ENCODE peak calls at places on chromosomes 2 and 18, in six cellular contexts. U, A, R, Y, X and J are unnamed samples.
A peak's percentile ranks its signal among the peaks of the same experiment; 100 is the strongest.

GRCh38 chr18:7902399-7902839 is 335.3 kb downstream of the PTPRM start:
- DNase-seq in U (peak; percentile 76), A (no peak), R (no peak), Y (peak; percentile 57), X (peak; percentile 51), J (peak; percentile 31)

GRCh38 chr2:61658841-61659780 is 121.0 kb upstream of the XPO1 start:
- DNase-seq in U (peak; percentile 71), A (no peak), R (no peak), Y (peak; percentile 61), X (no peak), J (peak; percentile 47)

GRCh38 chr18:60331890-60332289 is 40.7 kb downstream of the MC4R start:
- DNase-seq in U (no peak), A (peak; percentile 38), R (no peak), Y (no peak), X (no peak), J (no peak)

GRCh38 chr2:72271276-72271614 is 123.6 kb upstream of the CYP26B1 start:
- DNase-seq in U (no peak), A (no peak), R (no peak), Y (no peak), X (no peak), J (no peak)

GRCh38 chr2:181904022-181904632 is 12.6 kb downstream of the ITPRID2 start:
- DNase-seq in U (peak; percentile 68), A (no peak), R (no peak), Y (peak; percentile 72), X (no peak), J (peak; percentile 25)

GRCh38 chr2:110219496-110220192 is 7.3 kb upstream of the MTLN start:
- DNase-seq in U (peak; percentile 45), A (no peak), R (no peak), Y (peak; percentile 24), X (peak; percentile 36), J (peak; percentile 69)

GRCh38 chr2:44120428-44120827 is 48.2 kb upstream of the PPM1B start:
- DNase-seq in U (peak; percentile 88), A (no peak), R (no peak), Y (peak; percentile 78), X (peak; percentile 70), J (peak; percentile 91)

GRCh38 chr2:190121971-190122370 is 59.4 kb upstream of the MSTN start:
- DNase-seq in U (peak; percentile 54), A (no peak), R (no peak), Y (peak; percentile 34), X (peak; percentile 13), J (peak; percentile 13)

GRCh38 chr2:30226144-30227032 is 4.9 kb upstream of the LBH start:
- DNase-seq in U (peak; percentile 55), A (no peak), R (no peak), Y (peak; percentile 85), X (no peak), J (peak; percentile 56)

GRCh38 chr2:10399358-10399757 is 48.8 kb downstream of the ODC1 start:
- DNase-seq in U (no peak), A (no peak), R (no peak), Y (no peak), X (no peak), J (no peak)

GRCh38 chr2:170713280-170714155 is 1.6 kb upstream of the SP5 start:
- DNase-seq in U (no peak), A (peak; percentile 59), R (peak; percentile 44), Y (no peak), X (no peak), J (no peak)

GRCh38 chr2:70496819-70497218 is 56.8 kb downstream of the TGFA start:
- DNase-seq in U (no peak), A (no peak), R (no peak), Y (no peak), X (no peak), J (peak; percentile 43)

GRCh38 chr2:217886720-217887309 is 116.0 kb downstream of the TNS1 start:
- DNase-seq in U (peak; percentile 80), A (peak; percentile 76), R (peak; percentile 74), Y (peak; percentile 84), X (peak; percentile 47), J (peak; percentile 74)

GRCh38 chr2:15507061-15507460 is 54.1 kb downstream of the NBAS start:
- DNase-seq in U (no peak), A (no peak), R (no peak), Y (no peak), X (no peak), J (no peak)

GRCh38 chr18:60649107-60649506 is 276.5 kb upstream of the MC4R start:
- DNase-seq in U (no peak), A (no peak), R (no peak), Y (no peak), X (no peak), J (no peak)

GRCh38 chr2:199455186-199455532 is 2.6 kb downstream of the SATB2 start:
- DNase-seq in U (no peak), A (no peak), R (no peak), Y (no peak), X (no peak), J (no peak)

GRCh38 chr2:215370116-215370965 is 58.5 kb downstream of the ATIC start:
- DNase-seq in U (no peak), A (no peak), R (no peak), Y (peak; percentile 46), X (no peak), J (peak; percentile 42)

GRCh38 chr2:3487432-3487831 is 31.9 kb downstream of the ADI1 start:
- DNase-seq in U (no peak), A (peak; percentile 41), R (no peak), Y (no peak), X (no peak), J (no peak)

GRCh38 chr2:58419983-58420382 is 178.9 kb upstream of the FANCL start:
- DNase-seq in U (no peak), A (no peak), R (no peak), Y (no peak), X (no peak), J (no peak)

GRCh38 chr2:80548469-80548868 is 243.9 kb upstream of the LRRTM1 start:
- DNase-seq in U (no peak), A (no peak), R (no peak), Y (no peak), X (no peak), J (no peak)

GRCh38 chr2:2234398-2234797 is 96.7 kb downstream of the MYT1L start:
- DNase-seq in U (no peak), A (no peak), R (no peak), Y (no peak), X (no peak), J (no peak)

GRCh38 chr18:59718108-59719057 is 21.2 kb upstream of the CCBE1 start:
- DNase-seq in U (peak; percentile 96), A (no peak), R (no peak), Y (peak; percentile 78), X (peak; percentile 99), J (peak; percentile 99)

GRCh38 chr2:188734688-188735087 is 239.5 kb upstream of the COL3A1 start:
- DNase-seq in U (no peak), A (no peak), R (no peak), Y (peak; percentile 10), X (no peak), J (peak; percentile 35)

GRCh38 chr18:69820538-69820937 is 127.1 kb downstream of the CD226 start:
- DNase-seq in U (no peak), A (no peak), R (no peak), Y (no peak), X (no peak), J (no peak)

GRCh38 chr18:54712315-54712714 is 116.0 kb upstream of the RAB27B start:
- DNase-seq in U (peak; percentile 77), A (peak; percentile 51), R (peak; percentile 59), Y (peak; percentile 65), X (peak; percentile 70), J (no peak)

GRCh38 chr18:54710519-54711281 is 117.6 kb upstream of the RAB27B start:
- DNase-seq in U (no peak), A (no peak), R (no peak), Y (no peak), X (no peak), J (no peak)

GRCh38 chr18:54712758-54713157 is 115.5 kb upstream of the RAB27B start:
- DNase-seq in U (no peak), A (no peak), R (peak; percentile 57), Y (no peak), X (no peak), J (no peak)

GRCh38 chr18:54716586-54716985 is 111.7 kb upstream of the RAB27B start:
- DNase-seq in U (no peak), A (no peak), R (no peak), Y (no peak), X (no peak), J (no peak)

GRCh38 chr18:54713386-54713785 is 114.9 kb upstream of the RAB27B start:
- DNase-seq in U (no peak), A (no peak), R (no peak), Y (no peak), X (no peak), J (no peak)
- TF ChIP-seq CTCF in U (no peak), A (no peak), R (no peak), Y (no peak), X (no peak), J (no peak)

GRCh38 chr18:12628706-12629702 is 28.9 kb downstream of the SPIRE1 start:
- DNase-seq in U (peak; percentile 71), A (no peak), R (no peak), Y (peak; percentile 52), X (peak; percentile 71), J (peak; percentile 62)
- H3K4me3 ChIP-seq in U (no peak overlapping the region), A (no peak overlapping the region), R (no peak overlapping the region), Y (no peak overlapping the region), X (no peak overlapping the region), J (no peak overlapping the region)

GRCh38 chr2:19508-19907 is 26.8 kb downstream of the FAM110C start:
- DNase-seq in U (no peak), A (peak; percentile 75), R (peak; percentile 76), Y (no peak), X (no peak), J (no peak)

GRCh38 chr2:23283-23682 is 23.0 kb downstream of the FAM110C start:
- DNase-seq in U (no peak), A (no peak), R (no peak), Y (no peak), X (no peak), J (no peak)

GRCh38 chr2:24122-24521 is 22.2 kb downstream of the FAM110C start:
- DNase-seq in U (no peak), A (no peak), R (no peak), Y (no peak), X (no peak), J (no peak)

GRCh38 chr2:18402-19271 is 27.7 kb downstream of the FAM110C start:
- DNase-seq in U (no peak), A (no peak), R (peak; percentile 49), Y (peak; percentile 10), X (no peak), J (no peak)
- TF ChIP-seq CTCF in U (peak; percentile 42), A (peak; percentile 26), R (peak; percentile 44), Y (peak; percentile 54), X (peak; percentile 37), J (peak; percentile 46)

GRCh38 chr18:6111726-6112125 is 216.4 kb upstream of the TMEM200C start:
- DNase-seq in U (no peak), A (no peak), R (no peak), Y (no peak), X (no peak), J (no peak)
- H3K4me3 ChIP-seq in U (no peak overlapping the region), A (no peak overlapping the region), R (no peak overlapping the region), Y (no peak overlapping the region), X (no peak overlapping the region), J (no peak overlapping the region)

GRCh38 chr2:26770986-26771586 is 7.0 kb downstream of the SLC35F6 start:
- DNase-seq in U (peak; percentile 96), A (no peak), R (peak; percentile 48), Y (peak; percentile 93), X (peak; percentile 83), J (peak; percentile 83)
- TF ChIP-seq CTCF in U (peak; percentile 33), A (peak; percentile 11), R (no peak), Y (peak; percentile 43), X (no peak), J (peak; percentile 21)

GRCh38 chr2:25981596-25982272 is 563 bp downstream of the KIF3C start:
- DNase-seq in U (no peak), A (no peak), R (no peak), Y (no peak), X (no peak), J (no peak)
- H3K4me3 ChIP-seq in U (peak overlapping the region; percentile 81), A (peak overlapping the region; percentile 93), R (peak overlapping the region; percentile 40), Y (peak overlapping the region; percentile 83), X (peak overlapping the region; percentile 74), J (peak overlapping the region; percentile 75)